ENCODE peak calls at places on chromosome 19, in four cellular contexts. N, J, K and P are unnamed samples.

GRCh38 chr19:18520848-18521691 is 800 bp downstream of the ELL start:
- DNase-seq in N (no peak), J (no peak), K (peak; percentile 59), P (no peak)

GRCh38 chr19:49939721-49940481 is 10.6 kb upstream of the NUP62 start:
- DNase-seq in N (no peak), J (no peak), K (no peak), P (no peak)

GRCh38 chr19:45976180-45976579 is 2.5 kb upstream of the NOVA2 start:
- DNase-seq in N (no peak), J (no peak), K (no peak), P (no peak)

GRCh38 chr19:29614046-29614445 is 8.0 kb downstream of the POP4 start:
- DNase-seq in N (no peak), J (no peak), K (no peak), P (no peak)

GRCh38 chr19:49665301-49666119 is at the start of the genes BCL2L12 and IRF3:
- DNase-seq in N (peak; percentile 99), J (peak; percentile 87), K (peak; percentile 97), P (peak; percentile 80)

GRCh38 chr19:31510635-31511034 is 161.4 kb upstream of the TSHZ3 start:
- DNase-seq in N (no peak), J (no peak), K (no peak), P (no peak)

GRCh38 chr19:6536138-6536671 is 5.4 kb downstream of the TNFSF9 start:
- DNase-seq in N (peak; percentile 66), J (no peak), K (no peak), P (peak; percentile 50)

GRCh38 chr19:10553943-10554381 is 10.3 kb downstream of the ATG4D start:
- DNase-seq in N (no peak), J (no peak), K (no peak), P (peak; percentile 86)

GRCh38 chr19:40348961-40349507 is 539 bp downstream of the PLD3 start:
- DNase-seq in N (no peak), J (peak; percentile 18), K (no peak), P (peak; percentile 40)

GRCh38 chr19:18368504-18369222 is 17.3 kb upstream of the GDF15 start:
- DNase-seq in N (no peak), J (no peak), K (no peak), P (no peak)

GRCh38 chr19:50171752-50172151 is 8.7 kb upstream of the IZUMO2 start:
- DNase-seq in N (no peak), J (no peak), K (no peak), P (no peak)

GRCh38 chr19:55647732-55648656 is at the start of gene CCDC106:
- DNase-seq in N (peak; percentile 34), J (no peak), K (peak; percentile 60), P (peak; percentile 45)

GRCh38 chr19:7918615-7919421 is 1.3 kb upstream of the SNAPC2 start:
- DNase-seq in N (no peak), J (no peak), K (no peak), P (no peak)

GRCh38 chr19:55384576-55385235 is 614 bp upstream of the TMEM238 start:
- DNase-seq in N (no peak), J (no peak), K (no peak), P (no peak)

GRCh38 chr19:2788237-2788636 is 2.9 kb downstream of the THOP1 start:
- DNase-seq in N (no peak), J (no peak), K (no peak), P (no peak)

GRCh38 chr19:35373492-35373891 is 2.6 kb downstream of the GPR42 start:
- DNase-seq in N (no peak), J (no peak), K (no peak), P (no peak)

GRCh38 chr19:32421589-32422361 is 16.2 kb downstream of the DPY19L3 start:
- DNase-seq in N (no peak), J (no peak), K (no peak), P (no peak)

GRCh38 chr19:12752056-12752781 is 628 bp downstream of the BEST2 start:
- DNase-seq in N (no peak), J (no peak), K (no peak), P (no peak)

GRCh38 chr19:14775855-14776254 is 2.5 kb downstream of the ADGRE2 start:
- DNase-seq in N (no peak), J (no peak), K (no peak), P (no peak)

GRCh38 chr19:30071871-30072270 is 129.8 kb downstream of the URI1 start:
- DNase-seq in N (no peak), J (no peak), K (no peak), P (no peak)

GRCh38 chr19:19551862-19552192 is 13.8 kb downstream of the CILP2 start:
- DNase-seq in N (no peak), J (no peak), K (no peak), P (no peak)

GRCh38 chr19:45905016-45905415 is 2.6 kb upstream of the MYPOP start:
- DNase-seq in N (no peak), J (no peak), K (no peak), P (no peak)

GRCh38 chr19:13116282-13117175 is at the start of gene TRMT1:
- DNase-seq in N (peak; percentile 94), J (peak; percentile 87), K (peak; percentile 94), P (peak; percentile 88)

GRCh38 chr19:1206063-1206732 is 620 bp downstream of the STK11 start:
- DNase-seq in N (no peak), J (no peak), K (no peak), P (no peak)

GRCh38 chr19:29680447-29680846 is 15.2 kb downstream of the PLEKHF1 start:
- DNase-seq in N (peak; percentile 73), J (no peak), K (no peak), P (no peak)

GRCh38 chr19:10289836-10290438 is at the start of gene ICAM5:
- DNase-seq in N (no peak), J (no peak), K (no peak), P (no peak)

GRCh38 chr19:4077800-4078683 is 11.3 kb upstream of the ZBTB7A start:
- DNase-seq in N (no peak), J (no peak), K (peak; percentile 72), P (no peak)

GRCh38 chr19:14383898-14384669 is 2.8 kb downstream of the ADGRE5 start:
- DNase-seq in N (no peak), J (no peak), K (peak; percentile 56), P (no peak)

GRCh38 chr19:55116232-55117062 is 990 bp downstream of the PPP1R12C start:
- DNase-seq in N (peak; percentile 38), J (peak; percentile 34), K (peak; percentile 76), P (peak; percentile 29)

GRCh38 chr19:5178051-5178450 is 162.6 kb downstream of the PTPRS start:
- DNase-seq in N (no peak), J (no peak), K (no peak), P (no peak)

GRCh38 chr19:38290631-38291147 is 13.4 kb upstream of the C19orf33 start:
- DNase-seq in N (no peak), J (peak; percentile 73), K (no peak), P (no peak)

GRCh38 chr19:4911314-4911713 is 2.0 kb downstream of the UHRF1 start:
- DNase-seq in N (no peak), J (peak; percentile 9), K (no peak), P (peak; percentile 29)

GRCh38 chr19:3653081-3653795 is 26.6 kb upstream of the CACTIN start:
- DNase-seq in N (no peak), J (no peak), K (no peak), P (no peak)